ENCODE peak calls at places on chromosomes 16 and 17, in six cellular contexts. D, P, J, A, T and Z are unnamed samples.

GRCh38 chr17:18974407-18975149 is 22.6 kb downstream of the SLC5A10 start:
- DNase-seq in D (no peak), P (no peak), J (no peak), A (no peak), T (no peak), Z (no peak)

GRCh38 chr16:68417711-68418301 is 30.5 kb downstream of the SMPD3 start:
- DNase-seq in D (no peak), P (no peak), J (peak), A (no peak), T (peak), Z (peak)

GRCh38 chr17:47368262-47368661 is 44.5 kb downstream of the EFCAB13 start:
- DNase-seq in D (no peak), P (no peak), J (no peak), A (no peak), T (no peak), Z (no peak)

GRCh38 chr16:12305847-12306246 is 329.3 kb downstream of the SNX29 start:
- DNase-seq in D (no peak), P (no peak), J (no peak), A (no peak), T (no peak), Z (no peak)

GRCh38 chr17:49955157-49955556 is 13.8 kb upstream of the DLX4 start:
- DNase-seq in D (no peak), P (no peak), J (no peak), A (no peak), T (no peak), Z (no peak)

GRCh38 chr17:50212121-50212843 is 10.9 kb upstream of the COL1A1 start:
- DNase-seq in D (no peak), P (no peak), J (no peak), A (peak), T (no peak), Z (no peak)

GRCh38 chr17:48961516-48962233 is 6.7 kb downstream of the GIP start:
- DNase-seq in D (no peak), P (peak), J (no peak), A (peak), T (no peak), Z (no peak)

GRCh38 chr17:49935526-49936210 is 33.3 kb upstream of the DLX4 start:
- DNase-seq in D (no peak), P (no peak), J (no peak), A (peak), T (no peak), Z (no peak)

GRCh38 chr17:43468746-43469544 is 14.8 kb upstream of the DHX8 start:
- DNase-seq in D (no peak), P (peak), J (no peak), A (no peak), T (no peak), Z (no peak)

GRCh38 chr17:80705988-80706387 is 161.3 kb downstream of the RPTOR start:
- DNase-seq in D (no peak), P (no peak), J (no peak), A (no peak), T (no peak), Z (no peak)

GRCh38 chr17:49290690-49291326 is 60.2 kb upstream of the PHOSPHO1 start:
- DNase-seq in D (no peak), P (peak), J (no peak), A (peak), T (no peak), Z (no peak)

GRCh38 chr16:430904-431303 is 5.5 kb downstream of the RAB11FIP3 start:
- DNase-seq in D (no peak), P (no peak), J (no peak), A (no peak), T (no peak), Z (no peak)

GRCh38 chr17:17239832-17240231 is 2.9 kb upstream of the FLCN start:
- DNase-seq in D (no peak), P (no peak), J (no peak), A (no peak), T (no peak), Z (no peak)

GRCh38 chr16:17258848-17259713 is 211.7 kb downstream of the XYLT1 start:
- DNase-seq in D (no peak), P (no peak), J (peak), A (peak), T (peak), Z (peak)

GRCh38 chr17:48375356-48375755 is 54.7 kb downstream of the SKAP1 start:
- DNase-seq in D (no peak), P (no peak), J (no peak), A (no peak), T (no peak), Z (no peak)

GRCh38 chr17:72102366-72102765 is 18.5 kb upstream of the SOX9 start:
- DNase-seq in D (no peak), P (no peak), J (no peak), A (no peak), T (no peak), Z (no peak)

GRCh38 chr16:57382535-57383275 is 10.4 kb downstream of the CX3CL1 start:
- DNase-seq in D (no peak), P (no peak), J (no peak), A (no peak), T (no peak), Z (no peak)

GRCh38 chr17:59494757-59495368 is 70.5 kb upstream of the DHX40 start:
- DNase-seq in D (no peak), P (no peak), J (no peak), A (no peak), T (no peak), Z (no peak)

GRCh38 chr17:66889480-66890230 is 54.7 kb downstream of the CACNG5 start:
- DNase-seq in D (no peak), P (no peak), J (no peak), A (no peak), T (no peak), Z (no peak)

GRCh38 chr17:1060991-1061390 is 64.1 kb downstream of the TIMM22 start:
- DNase-seq in D (no peak), P (no peak), J (no peak), A (no peak), T (no peak), Z (no peak)

GRCh38 chr17:12789075-12789975 is at the start of gene ARHGAP44:
- DNase-seq in D (peak), P (peak), J (peak), A (peak), T (no peak), Z (peak)

DNA sequence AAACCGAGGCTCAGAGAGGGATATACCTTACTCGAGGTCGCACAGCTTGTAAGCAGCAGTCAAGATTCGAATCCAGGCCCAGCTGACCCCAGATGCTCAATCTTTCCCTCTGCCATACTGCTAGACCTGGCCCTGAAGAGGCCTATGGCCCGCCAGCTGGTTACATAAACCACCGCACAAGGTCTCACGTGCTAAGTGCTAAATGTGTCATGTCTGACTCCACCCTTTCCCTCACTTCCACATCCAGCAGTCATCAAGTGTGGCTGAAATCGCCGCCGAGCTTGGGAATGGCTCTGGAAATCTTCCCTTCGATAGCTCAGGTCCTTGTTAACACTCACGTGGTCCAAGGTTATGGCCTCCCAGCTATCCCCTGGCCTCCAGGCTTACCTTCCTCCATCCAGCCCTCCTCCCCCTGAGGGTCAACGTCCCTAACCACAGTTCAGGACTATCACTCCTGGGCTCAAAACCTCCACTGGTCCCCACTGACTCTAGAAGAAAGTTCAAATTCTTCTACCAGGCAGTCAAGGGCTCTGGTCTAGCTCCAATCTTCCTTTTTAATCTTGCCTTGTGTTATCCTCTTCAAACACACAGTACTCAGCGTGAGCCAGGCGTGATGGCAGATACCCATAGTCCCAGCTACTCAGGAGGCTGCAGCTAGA is 3.5 kb downstream of the ZBTB4 start:
- DNase-seq in D (no peak), P (no peak), J (no peak), A (peak), T (no peak), Z (no peak)
- TF ChIP-seq POLR2AphosphoS5 in D (no peak), P (no peak), J (no peak), A (peak), T (no peak), Z (no peak)

GRCh38 chr16:4246777-4247476 is 5.0 kb upstream of the SRL start:
- DNase-seq in D (no peak), P (no peak), J (no peak), A (no peak), T (no peak), Z (no peak)
- TF ChIP-seq TAF1 in D (no peak), P (no peak), J (no peak), A (no peak), T (no peak), Z (no peak)

DNA sequence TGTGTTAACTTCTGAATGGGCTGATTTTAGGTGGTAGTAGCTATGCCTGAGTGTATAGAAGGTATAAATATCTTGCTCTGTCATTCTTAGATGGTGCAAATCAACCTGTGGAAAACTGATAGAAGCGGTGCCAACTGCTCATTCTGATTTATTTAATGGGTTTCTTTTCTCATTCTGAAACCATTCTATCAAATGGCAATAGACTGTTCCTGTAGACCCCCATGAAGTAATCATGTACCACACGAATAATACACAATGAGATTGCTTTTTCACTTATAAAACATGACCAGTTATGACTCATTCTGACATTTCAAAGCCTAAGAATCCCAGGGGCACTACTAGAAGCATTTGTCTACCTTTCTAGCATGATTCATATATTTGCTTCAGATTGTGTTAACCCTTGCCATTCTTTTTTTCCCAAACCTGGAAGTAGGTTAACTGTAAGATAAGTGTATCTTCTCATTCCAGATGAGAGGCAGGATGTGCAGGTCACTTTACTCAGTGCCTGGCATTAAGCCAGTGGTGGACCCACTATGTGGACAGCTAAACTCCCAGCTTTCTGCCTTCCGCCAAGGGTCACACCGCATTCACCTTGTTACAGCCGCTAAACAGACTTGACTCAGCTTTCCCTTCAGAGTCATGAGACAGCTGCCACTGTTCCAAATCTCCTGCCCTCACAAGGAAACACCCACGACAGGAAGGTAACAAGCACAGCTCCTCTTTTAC is 16.4 kb upstream of the SLC16A11 start:
- DNase-seq in D (no peak), P (peak), J (no peak), A (peak), T (no peak), Z (no peak)
- TF ChIP-seq POLR2A in D (no peak), P (no peak), J (no peak), A (no peak), T (no peak), Z (no peak)

DNA sequence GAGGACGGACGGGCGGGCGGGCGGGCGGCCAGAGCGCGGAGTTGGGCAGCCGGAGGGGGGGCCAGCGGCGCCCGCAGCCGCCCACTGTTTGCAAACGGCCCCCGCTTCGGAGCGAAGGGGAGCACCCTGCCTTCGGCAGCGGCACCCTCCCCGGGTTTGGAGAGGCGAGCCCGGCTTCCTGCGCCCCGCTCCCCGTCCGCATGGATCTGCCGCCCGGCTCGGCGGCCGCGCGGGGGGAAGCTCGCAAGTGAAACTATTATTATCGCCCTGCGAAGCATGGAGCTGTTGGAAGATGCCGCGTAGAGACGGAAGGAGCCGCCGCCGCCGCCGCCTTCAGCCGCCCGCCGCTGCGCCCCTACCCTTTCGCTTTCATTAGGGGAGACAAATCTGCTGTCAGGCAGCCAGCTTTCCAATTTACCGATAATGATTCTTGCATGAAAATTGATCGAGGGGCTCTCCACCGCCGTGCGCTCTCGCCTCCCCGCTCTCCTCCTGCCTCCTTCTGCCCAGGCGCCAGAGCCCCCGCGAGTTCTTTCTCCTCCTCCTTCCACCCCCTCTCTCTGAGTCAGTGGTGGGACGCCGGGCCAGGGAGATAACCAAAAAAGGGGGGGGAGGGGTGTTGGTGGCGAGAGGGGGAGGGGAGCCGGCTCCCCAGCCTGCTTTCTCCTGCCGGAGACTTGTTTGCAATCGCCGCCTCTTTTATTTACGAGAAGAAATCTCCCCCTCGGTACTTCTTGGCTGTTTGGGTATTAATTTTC is 58.2 kb upstream of the GSE1 start:
- DNase-seq in D (no peak), P (no peak), J (no peak), A (peak), T (no peak), Z (no peak)
- TF ChIP-seq POLR2AphosphoS5 in D (no peak), P (no peak), J (no peak), A (peak), T (peak), Z (no peak)

GRCh38 chr16:30372725-30373124 is 1.9 kb upstream of the MYL11 start:
- DNase-seq in D (no peak), P (no peak), J (no peak), A (no peak), T (no peak), Z (no peak)
- TF ChIP-seq TAF1 in D (no peak), P (no peak), J (no peak), A (no peak), T (no peak), Z (no peak)

GRCh38 chr16:30896203-30896889 is at the start of gene CTF1:
- DNase-seq in D (no peak), P (peak), J (no peak), A (peak), T (no peak), Z (no peak)
- TF ChIP-seq POLR2A in D (no peak), P (no peak), J (no peak), A (no peak), T (no peak), Z (no peak)

DNA sequence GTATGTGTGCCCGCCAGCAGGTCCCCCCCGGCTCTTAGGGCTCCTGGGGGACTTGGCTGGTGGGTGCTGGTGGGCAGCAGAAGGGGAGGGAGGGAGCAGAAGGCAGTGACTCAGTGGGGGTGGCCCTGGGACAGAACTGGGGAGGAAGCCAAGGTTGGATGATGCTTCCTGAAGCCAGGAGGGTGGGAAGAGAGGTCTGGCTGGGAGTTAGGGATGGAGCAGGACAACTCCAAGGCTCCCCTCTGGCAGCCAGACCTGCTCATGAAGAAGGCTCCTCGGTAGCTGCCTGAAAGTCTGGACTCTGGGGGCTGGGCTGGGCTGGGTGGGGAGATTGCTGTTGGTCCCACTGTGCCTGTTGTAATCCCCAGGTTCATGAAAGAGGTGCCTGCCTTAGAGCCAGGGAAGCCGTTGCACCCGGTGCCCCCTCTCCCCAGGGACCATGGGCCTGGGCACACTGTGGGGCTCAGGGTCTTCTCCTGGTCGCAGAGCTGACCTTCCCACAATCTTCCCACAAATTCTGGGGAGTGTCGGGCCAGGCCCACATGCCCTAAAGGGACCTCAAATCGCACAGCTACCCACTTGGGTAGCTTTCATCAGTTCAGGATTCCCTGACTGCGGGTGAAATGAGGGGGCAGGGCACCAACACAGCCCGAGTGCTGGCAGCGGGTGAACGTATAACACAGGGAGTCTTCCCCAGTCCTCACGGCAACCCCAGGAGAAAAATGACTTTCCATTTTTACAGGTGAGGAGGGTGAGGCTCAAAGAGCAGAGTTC is 1.1 kb upstream of the PLEKHG4 start:
- DNase-seq in D (no peak), P (peak), J (no peak), A (no peak), T (no peak), Z (no peak)
- TF ChIP-seq POLR2AphosphoS5 in D (no peak), P (no peak), J (no peak), A (no peak), T (no peak), Z (no peak)